ENCODE peak calls at places on chromosomes 11 and 22, in eight cellular contexts. One of them, this sample, is unnamed.

GRCh38 chr11:111443640-111444039 is 64.6 kb upstream of the POU2AF1 start:
- DNase-seq in keratinocyte: no peak
- DNase-seq in mesendoderm: no peak
- DNase-seq in psoas muscle: no peak
- DNase-seq in GM23338: no peak
- DNase-seq in colonic mucosa: no peak
- DNase-seq in fibroblast of lung: no peak
- DNase-seq in upper lobe of right lung: no peak
- DNase-seq in this sample: no peak

GRCh38 chr11:123231263-123231662 is 36.2 kb upstream of the CLMP start:
- DNase-seq in upper lobe of right lung: no peak
- DNase-seq in mesendoderm: peak; percentile 56
- DNase-seq in psoas muscle: no peak
- DNase-seq in GM23338: no peak
- DNase-seq in colonic mucosa: no peak
- DNase-seq in keratinocyte: no peak
- DNase-seq in fibroblast of lung: no peak
- DNase-seq in this sample: no peak

GRCh38 chr11:91946397-91947090 is 278.1 kb upstream of the FAT3 start:
- DNase-seq in GM23338: no peak
- DNase-seq in upper lobe of right lung: no peak
- DNase-seq in psoas muscle: no peak
- DNase-seq in colonic mucosa: no peak
- DNase-seq in keratinocyte: no peak
- DNase-seq in fibroblast of lung: peak; percentile 64
- DNase-seq in mesendoderm: peak; percentile 12
- DNase-seq in this sample: no peak

GRCh38 chr11:70099578-70100282 is 21.6 kb downstream of the ANO1 start:
- DNase-seq in fibroblast of lung: no peak
- DNase-seq in upper lobe of right lung: no peak
- DNase-seq in keratinocyte: no peak
- DNase-seq in GM23338: no peak
- DNase-seq in psoas muscle: peak; percentile 45
- DNase-seq in mesendoderm: no peak
- DNase-seq in colonic mucosa: no peak
- DNase-seq in this sample: no peak

GRCh38 chr22:33932997-33933396 is 12.7 kb upstream of the LARGE1 start:
- DNase-seq in upper lobe of right lung: no peak
- DNase-seq in colonic mucosa: no peak
- DNase-seq in fibroblast of lung: no peak
- DNase-seq in mesendoderm: no peak
- DNase-seq in keratinocyte: no peak
- DNase-seq in GM23338: no peak
- DNase-seq in psoas muscle: no peak
- DNase-seq in this sample: no peak

GRCh38 chr22:42437488-42438292 is 5.5 kb upstream of the NFAM1 start:
- DNase-seq in keratinocyte: no peak
- DNase-seq in fibroblast of lung: peak; percentile 33
- DNase-seq in upper lobe of right lung: peak; percentile 87
- DNase-seq in colonic mucosa: peak; percentile 84
- DNase-seq in GM23338: peak; percentile 87
- DNase-seq in psoas muscle: peak; percentile 86
- DNase-seq in mesendoderm: peak; percentile 84
- DNase-seq in this sample: peak; percentile 84

GRCh38 chr11:67316882-67317364 is 13.6 kb downstream of the SSH3 start:
- DNase-seq in psoas muscle: no peak
- DNase-seq in mesendoderm: no peak
- DNase-seq in colonic mucosa: no peak
- DNase-seq in upper lobe of right lung: no peak
- DNase-seq in keratinocyte: no peak
- DNase-seq in GM23338: no peak
- DNase-seq in fibroblast of lung: peak; percentile 64
- DNase-seq in this sample: no peak

GRCh38 chr11:111064118-111064517 is 181.4 kb upstream of the POU2AF2 start:
- DNase-seq in GM23338: no peak
- DNase-seq in upper lobe of right lung: no peak
- DNase-seq in fibroblast of lung: peak; percentile 84
- DNase-seq in colonic mucosa: no peak
- DNase-seq in mesendoderm: no peak
- DNase-seq in psoas muscle: no peak
- DNase-seq in keratinocyte: no peak
- DNase-seq in this sample: no peak

GRCh38 chr22:28332410-28332809 is 347.2 kb downstream of the TTC28 start:
- DNase-seq in fibroblast of lung: peak; percentile 24
- DNase-seq in upper lobe of right lung: no peak
- DNase-seq in mesendoderm: no peak
- DNase-seq in GM23338: no peak
- DNase-seq in keratinocyte: no peak
- DNase-seq in psoas muscle: no peak
- DNase-seq in colonic mucosa: no peak
- DNase-seq in this sample: no peak

GRCh38 chr22:44596726-44597125 is 98.7 kb upstream of the RTL6 start:
- DNase-seq in upper lobe of right lung: no peak
- DNase-seq in GM23338: no peak
- DNase-seq in fibroblast of lung: no peak
- DNase-seq in colonic mucosa: no peak
- DNase-seq in keratinocyte: no peak
- DNase-seq in psoas muscle: peak; percentile 35
- DNase-seq in mesendoderm: no peak
- DNase-seq in this sample: no peak
- H3K27me3 ChIP-seq in upper lobe of right lung: peaks cover 21% of the 10 kb centered on the region
- H3K27me3 ChIP-seq in GM23338: no peaks in the 10 kb centered on the region
- H3K27me3 ChIP-seq in fibroblast of lung: no peaks in the 10 kb centered on the region
- H3K27me3 ChIP-seq in colonic mucosa: peaks cover 3% of the 10 kb centered on the region
- H3K27me3 ChIP-seq in keratinocyte: peaks cover 46% of the 10 kb centered on the region
- H3K27me3 ChIP-seq in psoas muscle: peaks cover 15% of the 10 kb centered on the region
- H3K27me3 ChIP-seq in mesendoderm: no peaks in the 10 kb centered on the region
- H3K27me3 ChIP-seq in this sample: no peaks in the 10 kb centered on the region

GRCh38 chr11:64306563-64306875 is 1.2 kb downstream of the ESRRA start:
- DNase-seq in psoas muscle: no peak
- DNase-seq in upper lobe of right lung: no peak
- DNase-seq in GM23338: no peak
- DNase-seq in mesendoderm: no peak
- DNase-seq in keratinocyte: no peak
- DNase-seq in fibroblast of lung: no peak
- DNase-seq in colonic mucosa: no peak
- DNase-seq in this sample: no peak
- H3K27me3 ChIP-seq in psoas muscle: no peaks in the 10 kb centered on the region
- H3K27me3 ChIP-seq in upper lobe of right lung: no peaks in the 10 kb centered on the region
- H3K27me3 ChIP-seq in GM23338: peaks cover 18% of the 10 kb centered on the region
- H3K27me3 ChIP-seq in mesendoderm: no peaks in the 10 kb centered on the region
- H3K27me3 ChIP-seq in keratinocyte: no peaks in the 10 kb centered on the region
- H3K27me3 ChIP-seq in fibroblast of lung: no peaks in the 10 kb centered on the region
- H3K27me3 ChIP-seq in colonic mucosa: no peaks in the 10 kb centered on the region
- H3K27me3 ChIP-seq in this sample: no peaks in the 10 kb centered on the region

DNA sequence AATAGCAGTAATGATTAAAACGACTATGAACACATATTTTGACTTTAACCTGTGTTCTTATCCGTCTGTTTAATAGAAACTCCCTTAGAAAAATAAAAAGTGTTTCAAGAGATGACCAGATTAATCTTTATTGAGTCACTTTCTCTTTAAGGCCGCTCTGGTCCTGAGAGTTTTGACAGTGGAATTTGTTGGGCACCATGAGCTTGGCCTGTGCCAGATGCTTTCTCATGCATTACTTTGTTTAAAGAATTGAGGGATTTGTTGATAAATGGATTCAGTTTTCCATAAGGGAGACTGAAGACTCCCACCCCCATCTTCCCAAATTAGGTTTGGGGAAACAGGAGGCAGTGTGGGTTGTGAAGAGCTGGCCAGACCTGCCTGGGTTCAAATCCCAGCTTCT is 53.2 kb upstream of the ALX4 start:
- DNase-seq in GM23338: no peak
- DNase-seq in keratinocyte: no peak
- DNase-seq in colonic mucosa: no peak
- DNase-seq in mesendoderm: no peak
- DNase-seq in psoas muscle: no peak
- DNase-seq in fibroblast of lung: no peak
- DNase-seq in upper lobe of right lung: no peak
- DNase-seq in this sample: no peak
- H3K27me3 ChIP-seq in GM23338: no peaks in the 10 kb centered on the region
- H3K27me3 ChIP-seq in keratinocyte: peaks cover 43% of the 10 kb centered on the region
- H3K27me3 ChIP-seq in colonic mucosa: no peaks in the 10 kb centered on the region
- H3K27me3 ChIP-seq in mesendoderm: no peaks in the 10 kb centered on the region
- H3K27me3 ChIP-seq in psoas muscle: peaks cover 7% of the 10 kb centered on the region
- H3K27me3 ChIP-seq in fibroblast of lung: peaks cover 9% of the 10 kb centered on the region
- H3K27me3 ChIP-seq in upper lobe of right lung: peaks cover 5% of the 10 kb centered on the region
- H3K27me3 ChIP-seq in this sample: no peaks in the 10 kb centered on the region

DNA sequence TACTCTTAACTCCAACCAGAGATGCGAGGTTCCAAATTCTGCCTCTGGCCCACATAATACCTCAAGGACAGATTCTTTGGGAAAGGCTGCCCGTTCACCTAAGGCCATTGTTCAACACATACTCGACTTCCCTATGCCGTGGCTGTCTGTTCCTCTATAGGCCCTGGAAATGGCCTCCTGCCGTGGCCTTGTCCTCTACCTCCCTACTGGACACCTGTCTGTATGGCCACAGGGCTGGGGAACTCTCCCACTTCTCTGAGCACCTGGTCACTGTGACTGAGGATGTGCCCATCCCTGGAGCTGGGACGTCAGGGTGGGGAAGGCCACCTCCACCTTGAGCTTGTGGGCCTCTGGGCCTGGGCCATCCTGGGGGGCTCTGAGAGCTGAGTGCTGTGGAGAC is 340.5 kb upstream of the B3GAT1 start:
- DNase-seq in psoas muscle: no peak
- DNase-seq in fibroblast of lung: no peak
- DNase-seq in keratinocyte: no peak
- DNase-seq in GM23338: no peak
- DNase-seq in colonic mucosa: no peak
- DNase-seq in upper lobe of right lung: no peak
- DNase-seq in mesendoderm: no peak
- DNase-seq in this sample: no peak
- H3K27me3 ChIP-seq in psoas muscle: peaks cover 3% of the 10 kb centered on the region
- H3K27me3 ChIP-seq in fibroblast of lung: no peaks in the 10 kb centered on the region
- H3K27me3 ChIP-seq in keratinocyte: no peaks in the 10 kb centered on the region
- H3K27me3 ChIP-seq in GM23338: no peaks in the 10 kb centered on the region
- H3K27me3 ChIP-seq in colonic mucosa: no peaks in the 10 kb centered on the region
- H3K27me3 ChIP-seq in upper lobe of right lung: no peaks in the 10 kb centered on the region
- H3K27me3 ChIP-seq in mesendoderm: no peaks in the 10 kb centered on the region
- H3K27me3 ChIP-seq in this sample: no peaks in the 10 kb centered on the region

GRCh38 chr11:32446227-32446626 is 10.9 kb upstream of the WT1 start:
- DNase-seq in mesendoderm: no peak
- DNase-seq in keratinocyte: no peak
- DNase-seq in upper lobe of right lung: no peak
- DNase-seq in psoas muscle: no peak
- DNase-seq in GM23338: no peak
- DNase-seq in colonic mucosa: no peak
- DNase-seq in fibroblast of lung: no peak
- DNase-seq in this sample: no peak
- H3K27me3 ChIP-seq in mesendoderm: peaks cover 2% of the 10 kb centered on the region
- H3K27me3 ChIP-seq in keratinocyte: peaks cover 13% of the 10 kb centered on the region
- H3K27me3 ChIP-seq in upper lobe of right lung: peaks cover 38% of the 10 kb centered on the region
- H3K27me3 ChIP-seq in psoas muscle: no peaks in the 10 kb centered on the region
- H3K27me3 ChIP-seq in GM23338: peaks cover 44% of the 10 kb centered on the region
- H3K27me3 ChIP-seq in colonic mucosa: peaks cover 4% of the 10 kb centered on the region
- H3K27me3 ChIP-seq in fibroblast of lung: peaks cover 2% of the 10 kb centered on the region
- H3K27me3 ChIP-seq in this sample: no peaks in the 10 kb centered on the region

DNA sequence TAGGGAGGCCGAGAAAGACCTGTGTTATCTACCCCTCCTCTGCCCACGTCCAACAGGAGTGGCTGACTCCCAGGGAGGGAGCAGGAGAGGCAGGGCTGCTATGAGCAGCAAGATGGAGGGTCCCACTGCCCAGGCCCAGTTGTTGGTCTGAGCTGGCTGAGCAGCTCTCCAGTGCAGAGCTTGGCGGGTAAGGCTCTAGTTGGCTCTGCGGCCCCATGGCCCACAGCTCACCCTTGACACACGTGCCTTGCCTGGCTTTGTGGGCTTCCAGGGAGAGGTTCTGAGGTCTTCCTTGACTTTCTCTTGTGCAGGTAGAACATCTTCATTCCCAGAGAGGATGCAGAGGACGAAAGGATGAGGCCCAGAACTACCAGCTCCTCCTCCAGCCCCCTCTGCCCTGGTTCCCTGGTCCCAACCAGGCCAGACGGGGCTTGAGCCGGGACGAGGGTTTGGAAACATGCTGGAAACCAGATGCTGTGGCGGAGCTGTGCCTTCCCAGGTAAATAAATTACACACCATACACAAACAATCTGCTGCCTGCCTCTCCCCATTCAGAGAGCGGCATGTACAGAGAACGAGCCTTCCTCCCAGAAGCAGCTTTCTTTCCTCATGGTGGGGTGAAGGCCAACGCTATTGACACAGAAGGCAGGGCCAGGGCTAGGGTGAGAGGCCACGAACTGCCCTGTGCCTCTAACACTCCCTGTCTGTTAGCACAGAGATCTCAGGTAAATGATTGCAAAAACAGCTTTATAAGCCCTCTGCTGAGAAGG is 48.1 kb downstream of the DSCAML1 start:
- DNase-seq in psoas muscle: no peak
- DNase-seq in fibroblast of lung: no peak
- DNase-seq in GM23338: no peak
- DNase-seq in colonic mucosa: peak; percentile 82
- DNase-seq in keratinocyte: no peak
- DNase-seq in upper lobe of right lung: no peak
- DNase-seq in mesendoderm: no peak
- DNase-seq in this sample: no peak
- H3K27me3 ChIP-seq in psoas muscle: peaks cover 5% of the 10 kb centered on the region
- H3K27me3 ChIP-seq in fibroblast of lung: no peaks in the 10 kb centered on the region
- H3K27me3 ChIP-seq in GM23338: no peaks in the 10 kb centered on the region
- H3K27me3 ChIP-seq in colonic mucosa: no peaks in the 10 kb centered on the region
- H3K27me3 ChIP-seq in keratinocyte: peaks cover 4% of the 10 kb centered on the region
- H3K27me3 ChIP-seq in upper lobe of right lung: no peaks in the 10 kb centered on the region
- H3K27me3 ChIP-seq in mesendoderm: no peaks in the 10 kb centered on the region
- H3K27me3 ChIP-seq in this sample: no peaks in the 10 kb centered on the region